ENCODE peak calls at places on chromosome 5, in four cellular contexts. U, F, W and B are unnamed samples.
A peak's percentile ranks its signal among the peaks of the same experiment; 100 is the strongest.

GRCh38 chr5:160083012-160083436 is 36.2 kb downstream of the PWWP2A start:
- DNase-seq in F (no peak), W (no peak), U (no peak), B (no peak)

GRCh38 chr5:73908846-73909245 is 282.9 kb downstream of the ARHGEF28 start:
- DNase-seq in U (no peak), W (no peak), F (no peak), B (no peak)

GRCh38 chr5:7763621-7764072 is 87.3 kb downstream of the CFAP90 start:
- DNase-seq in W (peak; percentile 48), U (no peak), F (no peak), B (no peak)

GRCh38 chr5:141192110-141192725 is at the start of gene PCDHB10:
- DNase-seq in U (no peak), F (peak; percentile 26), W (peak; percentile 40), B (no peak)

GRCh38 chr5:89723907-89724306 is 685.6 kb downstream of the CETN3 start:
- DNase-seq in F (no peak), U (no peak), W (no peak), B (no peak)

GRCh38 chr5:1801954-1802295 is 718 bp downstream of the NDUFS6 start:
- DNase-seq in U (no peak), F (peak; percentile 37), W (no peak), B (no peak)

GRCh38 chr5:997001-997474 is 11.6 kb upstream of the NKD2 start:
- DNase-seq in W (peak; percentile 16), F (no peak), U (no peak), B (peak; percentile 0)

GRCh38 chr5:14706615-14707021 is 42.1 kb downstream of the OTULIN start:
- DNase-seq in F (no peak), W (no peak), U (no peak), B (no peak)

GRCh38 chr5:68264024-68264956 is 48.7 kb downstream of the PIK3R1 start:
- DNase-seq in W (peak; percentile 60), U (no peak), F (peak; percentile 30), B (peak; percentile 78)

GRCh38 chr5:120512068-120512467 is 48.0 kb downstream of the PRR16 start:
- DNase-seq in F (no peak), W (no peak), U (no peak), B (no peak)

GRCh38 chr5:120507826-120508463 is 43.8 kb downstream of the PRR16 start:
- DNase-seq in U (no peak), F (no peak), W (no peak), B (no peak)

GRCh38 chr5:120509056-120509455 is 45.0 kb downstream of the PRR16 start:
- DNase-seq in W (no peak), U (no peak), F (no peak), B (no peak)

GRCh38 chr5:120510994-120511686 is 47.0 kb downstream of the PRR16 start:
- DNase-seq in F (no peak), W (no peak), U (no peak), B (no peak)

DNA sequence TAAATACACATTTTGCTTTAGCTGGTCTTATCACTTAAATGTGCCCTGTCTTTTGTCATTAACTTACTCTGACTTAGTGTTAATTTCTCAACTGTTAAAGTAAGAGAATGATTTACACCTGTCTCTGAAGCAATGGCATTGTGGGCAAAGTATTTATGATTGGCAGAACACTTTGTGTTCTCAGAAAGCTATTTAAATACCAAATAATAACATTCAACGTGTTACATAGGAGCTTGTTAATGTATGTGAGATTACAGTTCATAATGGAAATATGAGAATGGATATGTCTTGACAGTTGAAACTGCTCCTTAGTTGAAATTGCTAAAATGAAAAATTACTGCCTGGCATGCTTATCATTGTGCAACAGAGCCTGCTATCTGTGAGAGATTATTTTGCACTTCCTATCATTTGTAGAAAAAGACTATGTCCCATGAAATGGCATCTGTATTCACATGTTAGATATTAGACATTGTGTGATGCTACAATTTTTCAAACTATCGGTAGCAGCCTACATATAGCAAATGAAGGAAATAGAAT is 46.1 kb downstream of the PRR16 start:
- DNase-seq in F (no peak), W (no peak), U (no peak), B (no peak)
- H3K4me1 ChIP-seq in F (no peaks in the 10 kb centered on the region), W (no peaks in the 10 kb centered on the region), U (no peaks in the 10 kb centered on the region), B (no peaks in the 10 kb centered on the region)

DNA sequence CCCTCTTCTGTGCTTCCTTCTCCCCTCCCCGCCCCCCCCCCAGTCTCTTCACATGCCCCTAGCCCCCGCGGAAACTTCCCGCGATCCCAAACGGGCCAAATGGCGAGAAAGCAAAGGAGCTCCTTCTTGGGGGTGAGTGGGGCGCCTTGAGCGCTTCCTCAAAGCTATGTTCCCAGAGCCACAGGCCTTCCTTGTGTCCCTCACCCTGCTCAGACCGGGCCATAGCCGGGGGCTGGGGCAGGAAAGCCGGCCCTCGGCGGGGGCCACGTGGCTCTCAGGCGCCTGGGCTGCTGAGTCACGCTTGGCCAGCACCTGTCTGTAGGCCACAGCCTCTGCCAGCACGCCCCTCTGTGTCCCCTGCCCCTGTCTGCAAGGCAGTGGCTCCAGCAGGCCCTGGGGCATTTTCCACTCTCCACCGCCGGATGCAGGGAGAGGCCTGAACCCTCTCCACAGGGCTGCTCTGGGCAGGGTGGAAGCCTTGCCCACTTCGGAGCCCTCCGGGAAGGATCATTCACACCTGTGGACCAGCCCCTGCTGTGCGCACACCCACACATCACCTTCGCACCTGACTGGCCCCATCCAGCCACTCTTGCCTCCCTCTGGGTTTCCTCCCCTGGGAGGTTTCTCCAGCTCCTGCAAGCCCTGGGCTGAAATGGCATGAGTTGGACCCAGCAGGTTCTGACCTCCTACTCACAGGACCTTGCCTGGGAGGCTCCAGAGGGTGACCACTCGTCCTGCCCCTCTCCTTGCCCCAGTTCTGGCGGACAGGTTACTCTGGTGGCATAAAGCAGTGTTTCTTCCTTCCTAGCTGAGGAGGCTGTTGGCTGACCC is 1.2 kb upstream of the SQSTM1 start:
- DNase-seq in U (no peak), F (peak; percentile 67), W (peak; percentile 83), B (peak; percentile 42)
- H3K4me1 ChIP-seq in U (peaks cover 59% of the 10 kb centered on the region), F (peaks cover 44% of the 10 kb centered on the region), W (peaks cover 59% of the 10 kb centered on the region), B (peaks cover 50% of the 10 kb centered on the region)

DNA sequence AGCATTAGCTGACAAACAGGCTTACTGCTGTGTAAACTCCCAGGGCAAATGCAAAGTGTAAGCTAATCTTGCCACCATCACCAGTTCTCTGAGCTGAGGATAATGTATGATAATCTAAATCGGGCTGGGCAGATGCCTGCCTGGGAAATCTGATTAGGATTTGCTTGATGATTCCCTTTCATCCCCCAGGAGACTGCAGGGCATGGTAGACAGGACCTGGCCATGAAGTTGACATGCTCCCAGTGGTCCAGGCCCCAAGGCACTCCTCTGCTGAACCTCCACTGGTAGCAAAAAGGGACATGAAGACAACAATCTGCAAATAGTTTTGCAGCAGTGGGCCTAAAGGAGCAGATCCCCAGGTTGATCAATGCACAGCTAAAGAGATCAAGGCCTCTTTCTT is 317.4 kb downstream of the SPOCK1 start:
- DNase-seq in U (no peak), F (no peak), W (no peak), B (no peak)
- H3K4me1 ChIP-seq in U (no peaks in the 10 kb centered on the region), F (no peaks in the 10 kb centered on the region), W (no peaks in the 10 kb centered on the region), B (no peaks in the 10 kb centered on the region)

GRCh38 chr5:150458819-150459557 is 9.4 kb upstream of the RPS14 start:
- DNase-seq in U (no peak), F (peak; percentile 89), W (peak; percentile 82), B (peak; percentile 24)
- H3K4me1 ChIP-seq in U (peaks cover 6% of the 10 kb centered on the region), F (no peaks in the 10 kb centered on the region), W (peaks cover 3% of the 10 kb centered on the region), B (no peaks in the 10 kb centered on the region)